ENCODE peak calls at places on chromosomes 4 and X, in four cellular contexts. B, T, O and F are unnamed samples.

GRCh38 chr4:3773552-3774001 is 7.4 kb downstream of the ADRA2C start:
- DNase-seq in B (no peak), T (no peak), O (no peak), F (no peak)

GRCh38 chr4:81482344-81482743 is 10.6 kb upstream of the RASGEF1B start:
- DNase-seq in B (no peak), T (no peak), O (no peak), F (no peak)

GRCh38 chr4:141425124-141425523 is 204.4 kb downstream of the ZNF330 start:
- DNase-seq in B (no peak), T (no peak), O (peak; percentile 75), F (no peak)

GRCh38 chr4:5890063-5890727 is 2.7 kb downstream of the CRMP1 start:
- DNase-seq in B (peak; percentile 63), T (no peak), O (no peak), F (no peak)

GRCh38 chrX:151391722-151392121 is 5.3 kb upstream of the VMA21 start:
- DNase-seq in B (no peak), T (no peak), O (no peak), F (no peak)

GRCh38 chr4:16820304-16820703 is 78.1 kb downstream of the LDB2 start:
- DNase-seq in B (no peak), T (no peak), O (no peak), F (no peak)

GRCh38 chrX:111352424-111352823 is 59.6 kb downstream of the DCX start:
- DNase-seq in B (no peak), T (no peak), O (peak; percentile 11), F (no peak)

GRCh38 chr4:138222041-138222440 is 20.1 kb downstream of the SLC7A11 start:
- DNase-seq in B (no peak), T (no peak), O (peak; percentile 94), F (no peak)

GRCh38 chr4:14908635-14909034 is 93.6 kb upstream of the CPEB2 start:
- DNase-seq in B (no peak), T (no peak), O (no peak), F (no peak)

GRCh38 chr4:107130157-107130556 is 94.0 kb upstream of the DKK2 start:
- DNase-seq in B (no peak), T (no peak), O (no peak), F (no peak)

GRCh38 chr4:46459308-46459707 is 69.4 kb upstream of the GABRA2 start:
- DNase-seq in B (no peak), T (no peak), O (no peak), F (no peak)

GRCh38 chr4:149161247-149161646 is 654.4 kb downstream of the IQCM start:
- DNase-seq in B (no peak), T (no peak), O (peak; percentile 94), F (peak; percentile 11)

GRCh38 chrX:9897761-9898161 is 69.4 kb upstream of the CLDN34 start:
- DNase-seq in B (no peak), T (no peak), O (peak; percentile 94), F (no peak)

GRCh38 chr4:128349921-128350320 is 62.3 kb upstream of the PGRMC2 start:
- DNase-seq in B (no peak), T (no peak), O (peak; percentile 77), F (no peak)

GRCh38 chrX:2351999-2352995 is 148.5 kb downstream of the DHRSX start:
- DNase-seq in B (no peak), T (peak; percentile 2), O (peak; percentile 94), F (no peak)

GRCh38 chr4:147453561-147454141 is 27.2 kb upstream of the EDNRA start:
- DNase-seq in B (no peak), T (no peak), O (peak; percentile 42), F (peak; percentile 12)

GRCh38 chrX:108359811-108360602 is 78.2 kb downstream of the COL4A6 start:
- DNase-seq in B (no peak), T (no peak), O (no peak), F (no peak)

GRCh38 chr4:146095091-146095690 is 80.3 kb upstream of the LSM6 start:
- DNase-seq in B (no peak), T (peak; percentile 51), O (peak; percentile 58), F (peak; percentile 10)

GRCh38 chrX:153774576-153775292 is 6.1 kb upstream of the SRPK3 start:
- DNase-seq in B (no peak), T (no peak), O (no peak), F (no peak)

GRCh38 chrX:1355800-1356148 is 19.2 kb downstream of the IL3RA start:
- DNase-seq in B (no peak), T (no peak), O (no peak), F (no peak)

GRCh38 chr4:82606622-82607021 is 44.8 kb upstream of the TMEM150C start:
- DNase-seq in B (no peak), T (no peak), O (no peak), F (no peak)

GRCh38 chr4:41600243-41600642 is 62.3 kb downstream of the LIMCH1 start:
- DNase-seq in B (no peak), T (no peak), O (no peak), F (no peak)

GRCh38 chrX:131633285-131633917 is 89.5 kb downstream of the OR13H1 start:
- DNase-seq in B (peak; percentile 1), T (peak; percentile 19), O (peak; percentile 43), F (peak; percentile 0)

GRCh38 chr4:128228021-128228571 is 59.5 kb downstream of the PGRMC2 start:
- DNase-seq in B (no peak), T (no peak), O (peak; percentile 43), F (peak; percentile 95)

GRCh38 chr4:169583563-169583962 is 28.8 kb downstream of the NEK1 start:
- DNase-seq in B (no peak), T (no peak), O (peak; percentile 52), F (no peak)

GRCh38 chr4:114926508-114926907 is 186.9 kb downstream of the NDST4 start:
- DNase-seq in B (no peak), T (no peak), O (no peak), F (no peak)

GRCh38 chr4:68175562-68176155 is 46.0 kb upstream of the TMPRSS11F start:
- DNase-seq in B (no peak), T (peak; percentile 35), O (peak; percentile 54), F (peak; percentile 73)

GRCh38 chrX:138191998-138192397 is 519.5 kb downstream of the FGF13 start:
- DNase-seq in B (no peak), T (no peak), O (peak; percentile 14), F (peak; percentile 36)

GRCh38 chrX:70398899-70399298 is 24.2 kb upstream of the GDPD2 start:
- DNase-seq in B (no peak), T (no peak), O (peak; percentile 51), F (no peak)

GRCh38 chr4:120991885-120992284 is 69.4 kb upstream of the PRDM5 start:
- DNase-seq in B (no peak), T (no peak), O (no peak), F (no peak)

GRCh38 chrX:68146054-68146453 is 287.2 kb downstream of the OPHN1 start:
- DNase-seq in B (no peak), T (no peak), O (peak; percentile 60), F (peak; percentile 3)

GRCh38 chr4:78938474-78938867 is 767 bp downstream of the PAQR3 start:
- DNase-seq in B (no peak), T (no peak), O (peak; percentile 12), F (no peak)

GRCh38 chr4:175891863-175892262 is 79.8 kb upstream of the GPM6A start:
- DNase-seq in B (no peak), T (no peak), O (peak; percentile 8), F (peak; percentile 45)

GRCh38 chrX:139506318-139506717 is 24.2 kb upstream of the F9 start:
- DNase-seq in B (no peak), T (no peak), O (no peak), F (no peak)